ENCODE peak calls at places on chromosomes 6 and 20, in four cellular contexts. C is K562, I is HepG2, V is GM12878. R is an unnamed sample.

GRCh38 chr6:18141805-18142590 is 12.9 kb downstream of the TPMT start:
- DNase-seq in C (no peak), I (no peak), V (no peak), R (no peak)

GRCh38 chr6:57267586-57268293 is 45.6 kb upstream of the RAB23 start:
- DNase-seq in C (peak), I (peak), V (peak), R (peak)

GRCh38 chr6:34182751-34183531 is 37.1 kb upstream of the GRM4 start:
- DNase-seq in C (peak), I (no peak), V (peak), R (no peak)

GRCh38 chr6:117549606-117550005 is 52.7 kb downstream of the GOPC start:
- DNase-seq in C (no peak), I (no peak), V (no peak), R (no peak)

GRCh38 chr20:57658447-57659130 is 38.4 kb upstream of the ZBP1 start:
- DNase-seq in C (no peak), I (no peak), V (no peak), R (no peak)

GRCh38 chr6:143564484-143565017 is 53.0 kb upstream of the FUCA2 start:
- DNase-seq in C (no peak), I (no peak), V (no peak), R (no peak)

GRCh38 chr6:1022719-1023118 is 289.2 kb upstream of the FOXQ1 start:
- DNase-seq in C (no peak), I (no peak), V (no peak), R (no peak)

GRCh38 chr6:79385893-79386292 is 151.3 kb downstream of the LCA5 start:
- DNase-seq in C (no peak), I (no peak), V (no peak), R (no peak)

GRCh38 chr6:79605968-79606764 is 25.0 kb upstream of the SH3BGRL2 start:
- DNase-seq in C (no peak), I (no peak), V (no peak), R (peak)

GRCh38 chr20:64079273-64080012 is at the start of gene RGS19:
- DNase-seq in C (peak), I (peak), V (no peak), R (peak)

GRCh38 chr20:53660947-53661381 is 67.3 kb upstream of the ZNF217 start:
- DNase-seq in C (no peak), I (no peak), V (no peak), R (no peak)

GRCh38 chr20:62537649-62538292 is 62.0 kb upstream of the GATA5 start:
- DNase-seq in C (peak), I (no peak), V (no peak), R (peak)

GRCh38 chr6:39260451-39260850 is 31.2 kb upstream of the KCNK5 start:
- DNase-seq in C (no peak), I (no peak), V (no peak), R (no peak)

GRCh38 chr20:53384392-53384791 is 209.2 kb downstream of the ZNF217 start:
- DNase-seq in C (no peak), I (no peak), V (no peak), R (no peak)

GRCh38 chr6:170253226-170253909 is 37.5 kb downstream of the DLL1 start:
- DNase-seq in C (no peak), I (no peak), V (no peak), R (no peak)

GRCh38 chr6:89944181-89944755 is 50.0 kb downstream of the GJA10 start:
- DNase-seq in C (no peak), I (no peak), V (no peak), R (no peak)

GRCh38 chr20:24034820-24035219 is 46.2 kb upstream of the GGTLC1 start:
- DNase-seq in C (no peak), I (peak), V (no peak), R (no peak)

DNA sequence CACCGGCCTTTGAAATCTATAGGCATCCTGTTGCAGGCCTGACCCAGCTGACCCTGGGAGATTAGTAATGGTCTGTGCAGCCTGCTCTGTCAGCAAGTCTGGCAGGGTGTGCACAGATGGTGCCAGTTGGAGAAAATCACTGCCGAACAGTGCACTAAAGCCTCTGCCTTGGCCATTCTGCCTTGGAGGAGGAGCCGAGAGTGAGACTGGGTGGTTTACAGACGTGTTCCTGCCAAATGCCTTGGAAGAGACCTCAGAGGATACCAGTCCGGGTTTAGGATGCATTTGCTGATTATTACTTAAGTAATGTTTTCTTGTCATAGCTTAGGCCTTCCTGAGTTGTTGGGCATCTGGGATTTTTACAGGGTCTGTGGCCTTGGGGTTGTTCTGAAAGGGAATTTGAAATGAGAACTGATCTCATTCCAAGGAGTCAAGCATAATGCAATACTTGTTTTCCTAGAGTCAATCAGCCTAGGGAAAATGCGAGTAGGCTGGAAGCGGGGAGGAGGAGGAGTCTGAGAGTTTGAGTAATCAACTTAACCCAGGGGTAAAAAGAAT is 292.1 kb downstream of the SOX4 start:
- DNase-seq in C (no peak), I (no peak), V (no peak), R (no peak)
- TF ChIP-seq ETV6 in C (no peak), I (no peak), V (no peak), R (no peak)

GRCh38 chr6:158039178-158039557 is 57.5 kb downstream of the SYNJ2 start:
- DNase-seq in C (no peak), I (no peak), V (no peak), R (no peak)

GRCh38 chr6:158037771-158038170 is 56.1 kb downstream of the SYNJ2 start:
- DNase-seq in C (no peak), I (no peak), V (no peak), R (no peak)

GRCh38 chr6:158037021-158037420 is 55.4 kb downstream of the SYNJ2 start:
- DNase-seq in C (no peak), I (no peak), V (no peak), R (no peak)

GRCh38 chr6:158039571-158040050 is 57.9 kb downstream of the SYNJ2 start:
- DNase-seq in C (no peak), I (peak), V (no peak), R (no peak)

GRCh38 chr6:158038291-158039177 is 56.9 kb downstream of the SYNJ2 start:
- DNase-seq in C (no peak), I (no peak), V (no peak), R (no peak)
- TF ChIP-seq ETV6 in C (no peak), I (no peak), V (no peak), R (no peak)

GRCh38 chr6:119346914-119347313 is 2.6 kb downstream of the MAN1A1 start:
- DNase-seq in C (no peak), I (no peak), V (no peak), R (no peak)
- TF ChIP-seq ETV6 in C (no peak), I (no peak), V (no peak), R (no peak)

GRCh38 chr20:37839432-37839827 is 63.5 kb upstream of the VSTM2L start:
- DNase-seq in C (no peak), I (no peak), V (no peak), R (no peak)
- TF ChIP-seq ETV6 in C (no peak), I (no peak), V (no peak), R (no peak)

GRCh38 chr20:22922987-22923386 is 112.1 kb upstream of the SSTR4 start:
- DNase-seq in C (no peak), I (no peak), V (no peak), R (no peak)

GRCh38 chr20:22924036-22924737 is 110.9 kb upstream of the SSTR4 start:
- DNase-seq in C (peak), I (no peak), V (no peak), R (no peak)

GRCh38 chr20:22920898-22921297 is 114.2 kb upstream of the SSTR4 start:
- DNase-seq in C (no peak), I (no peak), V (no peak), R (no peak)

GRCh38 chr20:22924949-22925612 is 110.0 kb upstream of the SSTR4 start:
- DNase-seq in C (no peak), I (no peak), V (no peak), R (no peak)

DNA sequence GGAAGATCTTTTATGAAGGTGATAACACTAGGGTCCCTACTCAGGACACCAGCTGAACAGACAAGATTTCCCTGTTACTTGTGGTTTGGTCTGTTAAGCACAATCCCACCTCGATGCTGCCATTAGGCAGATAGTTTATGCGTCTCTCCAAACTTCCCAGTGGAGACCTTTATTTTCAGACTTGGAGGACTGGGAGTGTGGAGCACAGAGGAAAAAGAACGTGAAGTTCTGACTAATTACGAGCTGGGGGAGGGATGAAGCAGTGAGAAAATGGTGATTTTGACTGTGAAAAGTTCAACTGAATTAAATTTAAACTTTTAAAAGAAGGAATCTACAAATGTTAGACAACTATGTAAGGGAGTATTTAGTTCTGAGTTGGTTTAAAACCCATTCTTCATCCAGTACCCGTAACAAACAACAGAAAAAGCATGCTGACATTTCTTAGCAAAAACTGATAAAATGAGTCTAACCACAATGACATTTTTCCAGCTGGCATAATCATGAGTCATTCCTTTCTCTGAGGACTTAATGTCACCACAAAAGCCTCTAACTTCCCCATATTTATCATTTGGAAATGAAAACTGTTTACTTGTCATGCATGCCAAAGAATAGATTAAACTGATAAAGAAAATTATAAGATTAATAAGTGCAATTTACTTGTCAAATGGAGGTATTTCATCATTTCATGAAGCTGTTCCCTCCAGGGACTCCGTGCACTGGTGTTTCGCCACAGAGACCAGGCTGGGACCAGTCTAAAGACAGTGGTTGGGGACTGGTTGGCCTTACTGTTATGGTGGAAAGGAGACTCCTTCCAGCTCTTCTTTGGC is 113.3 kb upstream of the SSTR4 start:
- DNase-seq in C (no peak), I (no peak), V (no peak), R (no peak)
- TF ChIP-seq ETV6 in C (no peak), I (no peak), V (no peak), R (no peak)

GRCh38 chr6:134517145-134517658 is 199.3 kb upstream of the SGK1 start:
- DNase-seq in C (no peak), I (peak), V (no peak), R (peak)

GRCh38 chr6:134515976-134516375 is 198.1 kb upstream of the SGK1 start:
- DNase-seq in C (no peak), I (no peak), V (no peak), R (no peak)

GRCh38 chr6:134516582-134516981 is 198.7 kb upstream of the SGK1 start:
- DNase-seq in C (no peak), I (no peak), V (no peak), R (no peak)

GRCh38 chr6:134519456-134519855 is 201.5 kb upstream of the SGK1 start:
- DNase-seq in C (no peak), I (no peak), V (peak), R (no peak)

GRCh38 chr6:134517863-134518262 is 200.0 kb upstream of the SGK1 start:
- DNase-seq in C (no peak), I (no peak), V (no peak), R (no peak)
- TF ChIP-seq ETV6 in C (no peak), I (no peak), V (no peak), R (no peak)

GRCh38 chr20:3716195-3716834 is 3.9 kb upstream of the SIGLEC1 start:
- DNase-seq in C (peak), I (peak), V (no peak), R (peak)
- TF ChIP-seq ETV6 in C (no peak), I (no peak), V (no peak), R (no peak)

DNA sequence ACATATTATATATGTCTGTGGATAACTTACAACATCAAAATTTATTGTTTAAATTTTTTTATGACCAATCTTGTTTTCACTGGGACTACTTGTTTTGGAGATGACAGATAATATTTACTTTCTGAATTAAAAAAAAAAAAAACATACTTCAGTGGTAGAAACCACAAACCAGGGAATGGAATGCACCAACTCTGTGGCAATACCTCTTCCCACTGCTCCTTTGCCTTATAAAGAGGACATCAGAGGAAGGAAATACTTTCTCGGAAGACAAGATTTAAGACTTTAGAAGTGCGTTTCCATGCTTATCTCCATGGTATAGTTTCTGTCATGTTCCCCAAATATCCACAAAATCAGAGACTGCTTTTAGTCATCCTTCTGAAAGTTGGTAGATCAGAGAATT is 1241.1 kb upstream of the EYS start:
- DNase-seq in C (no peak), I (no peak), V (no peak), R (no peak)
- TF ChIP-seq ETV6 in C (no peak), I (no peak), V (no peak), R (no peak)

GRCh38 chr6:164057876-164058275 is 643.4 kb downstream of the QKI start:
- DNase-seq in C (no peak), I (no peak), V (no peak), R (no peak)
- TF ChIP-seq ETV6 in C (no peak), I (no peak), V (no peak), R (no peak)

GRCh38 chr6:36114798-36115408 is 15.4 kb upstream of the MAPK13 start:
- DNase-seq in C (no peak), I (no peak), V (peak), R (no peak)

GRCh38 chr6:36115412-36115811 is 14.9 kb upstream of the MAPK13 start:
- DNase-seq in C (no peak), I (no peak), V (no peak), R (no peak)

GRCh38 chr6:36116943-36117342 is 13.4 kb upstream of the MAPK13 start:
- DNase-seq in C (peak), I (no peak), V (no peak), R (no peak)

GRCh38 chr6:36116480-36116879 is 13.8 kb upstream of the MAPK13 start:
- DNase-seq in C (no peak), I (no peak), V (no peak), R (no peak)

GRCh38 chr6:36116066-36116465 is 14.2 kb upstream of the MAPK13 start:
- DNase-seq in C (no peak), I (no peak), V (no peak), R (no peak)
- TF ChIP-seq ETV6 in C (no peak), I (no peak), V (no peak), R (no peak)

R was measured in WTC11.